ENCODE peak calls at places on chromosomes 16 and 17, in six cellular contexts. G is suprapubic skin; U is body of pancreas; L is IMR-90; V is CD8-positive, alpha-beta T cell; N is A549. Q is an unnamed sample. For H3K4me1, the result is how much of the 10 kb centered on the place peaks cover.

GRCh38 chr16:85608515-85608885 is 4.6 kb upstream of the GSE1 start:
- DNase-seq in G (no peak), U (no peak), L (no peak), V (no peak), N (no peak), Q (no peak)

GRCh38 chr16:80932725-80933124 is 74.0 kb downstream of the CMC2 start:
- DNase-seq in G (no peak), U (peak), L (peak), V (no peak), N (no peak), Q (no peak)

GRCh38 chr17:65696739-65697394 is 135.4 kb upstream of the AXIN2 start:
- DNase-seq in G (no peak), U (no peak), L (peak), V (no peak), N (no peak), Q (no peak)

GRCh38 chr16:72085002-72085401 is 8.4 kb downstream of the TXNL4B start:
- DNase-seq in G (no peak), U (no peak), L (no peak), V (no peak), N (no peak), Q (no peak)

GRCh38 chr16:29644973-29645698 is 17.9 kb upstream of the SPN start:
- DNase-seq in G (no peak), U (no peak), L (no peak), V (no peak), N (no peak), Q (no peak)

GRCh38 chr16:26802440-26802839 is 264.3 kb upstream of the C16orf82 start:
- DNase-seq in G (no peak), U (no peak), L (no peak), V (no peak), N (no peak), Q (no peak)

GRCh38 chr16:85611455-85612190 is 1.5 kb upstream of the GSE1 start:
- DNase-seq in G (peak), U (peak), L (peak), V (no peak), N (peak), Q (peak)

GRCh38 chr16:81927561-81928185 is 83.6 kb downstream of the SDR42E1 start:
- DNase-seq in G (peak), U (no peak), L (no peak), V (no peak), N (no peak), Q (no peak)

GRCh38 chr17:75129576-75129975 is 2.0 kb downstream of the NT5C start:
- DNase-seq in G (no peak), U (no peak), L (no peak), V (no peak), N (no peak), Q (no peak)

GRCh38 chr16:77457046-77457445 is 22.2 kb upstream of the ADAMTS18 start:
- DNase-seq in G (no peak), U (no peak), L (no peak), V (no peak), N (no peak), Q (no peak)

GRCh38 chr16:48963306-48963705 is 318.3 kb downstream of the CBLN1 start:
- DNase-seq in G (no peak), U (no peak), L (peak), V (no peak), N (no peak), Q (no peak)

GRCh38 chr16:30948956-30949654 is at the start of gene ORAI3:
- DNase-seq in G (no peak), U (peak), L (peak), V (no peak), N (peak), Q (peak)

GRCh38 chr16:89638455-89638854 is 19.1 kb downstream of the CHMP1A start:
- DNase-seq in G (no peak), U (no peak), L (no peak), V (no peak), N (no peak), Q (no peak)

GRCh38 chr17:32276217-32276616 is 10.6 kb downstream of the RHBDL3 start:
- DNase-seq in G (no peak), U (no peak), L (no peak), V (no peak), N (no peak), Q (peak)

GRCh38 chr17:50676065-50676975 is 31.4 kb downstream of the ANKRD40 start:
- DNase-seq in G (no peak), U (no peak), L (no peak), V (no peak), N (no peak), Q (peak)

GRCh38 chr16:31529398-31530312 is 2.0 kb downstream of the AHSP start:
- DNase-seq in G (no peak), U (no peak), L (no peak), V (no peak), N (no peak), Q (peak)

GRCh38 chr16:72997141-72997542 is 50.8 kb downstream of the ZFHX3 start:
- DNase-seq in G (no peak), U (peak), L (peak), V (no peak), N (no peak), Q (no peak)

GRCh38 chr17:29176500-29177351 is 3.5 kb downstream of the MYO18A start:
- DNase-seq in G (no peak), U (peak), L (peak), V (peak), N (peak), Q (peak)

GRCh38 chr16:87044829-87045228 is 272.4 kb downstream of the C16orf95 start:
- DNase-seq in G (no peak), U (no peak), L (no peak), V (no peak), N (no peak), Q (no peak)

GRCh38 chr16:89365044-89365467 is 125.3 kb downstream of the ANKRD11 start:
- DNase-seq in G (no peak), U (no peak), L (peak), V (no peak), N (no peak), Q (no peak)

GRCh38 chr17:44220211-44221071 is 966 bp upstream of the UBTF start:
- DNase-seq in G (no peak), U (peak), L (peak), V (peak), N (no peak), Q (peak)

GRCh38 chr16:87040169-87041117 is 276.7 kb downstream of the C16orf95 start:
- DNase-seq in G (no peak), U (no peak), L (no peak), V (no peak), N (no peak), Q (peak)

GRCh38 chr16:20424129-20424866 is 15.0 kb downstream of the ACSM5 start:
- DNase-seq in G (no peak), U (no peak), L (no peak), V (no peak), N (no peak), Q (no peak)

GRCh38 chr16:15544405-15544804 is 98.5 kb downstream of the MARF1 start:
- DNase-seq in G (no peak), U (no peak), L (no peak), V (no peak), N (no peak), Q (no peak)

GRCh38 chr16:75726390-75726789 is at the start of gene CPHXL:
- DNase-seq in G (no peak), U (no peak), L (no peak), V (no peak), N (no peak), Q (no peak)

GRCh38 chr17:50842506-50843149 is 7.2 kb downstream of the WFIKKN2 start:
- DNase-seq in G (no peak), U (no peak), L (no peak), V (no peak), N (no peak), Q (peak)

GRCh38 chr16:31706925-31707324 is 166.7 kb upstream of the ZNF267 start:
- DNase-seq in G (no peak), U (no peak), L (no peak), V (no peak), N (no peak), Q (no peak)

GRCh38 chr17:8387914-8388651 is 5.1 kb upstream of the RPL26 start:
- DNase-seq in G (no peak), U (no peak), L (no peak), V (no peak), N (no peak), Q (no peak)

GRCh38 chr17:2024572-2025219 is 438 bp downstream of the RTN4RL1 start:
- DNase-seq in G (no peak), U (no peak), L (no peak), V (no peak), N (no peak), Q (peak)

GRCh38 chr17:78484300-78485159 is 92.7 kb downstream of the DNAH17 start:
- DNase-seq in G (no peak), U (no peak), L (no peak), V (peak), N (peak), Q (peak)

GRCh38 chr17:50203589-50204345 is 2.3 kb upstream of the COL1A1 start:
- DNase-seq in G (no peak), U (no peak), L (peak), V (no peak), N (no peak), Q (no peak)

GRCh38 chr16:27515874-27516353 is 33.8 kb downstream of the GTF3C1 start:
- DNase-seq in G (no peak), U (peak), L (no peak), V (no peak), N (peak), Q (peak)

GRCh38 chr17:42275527-42276358 is 448 bp downstream of the STAT5B start:
- DNase-seq in G (no peak), U (no peak), L (peak), V (no peak), N (no peak), Q (peak)

GRCh38 chr16:75491876-75492275 is 3.4 kb downstream of the CHST6 start:
- DNase-seq in G (no peak), U (no peak), L (no peak), V (no peak), N (peak), Q (peak)

GRCh38 chr17:40091691-40092397 is 8.5 kb downstream of the NR1D1 start:
- DNase-seq in G (no peak), U (no peak), L (no peak), V (no peak), N (no peak), Q (peak)

DNA sequence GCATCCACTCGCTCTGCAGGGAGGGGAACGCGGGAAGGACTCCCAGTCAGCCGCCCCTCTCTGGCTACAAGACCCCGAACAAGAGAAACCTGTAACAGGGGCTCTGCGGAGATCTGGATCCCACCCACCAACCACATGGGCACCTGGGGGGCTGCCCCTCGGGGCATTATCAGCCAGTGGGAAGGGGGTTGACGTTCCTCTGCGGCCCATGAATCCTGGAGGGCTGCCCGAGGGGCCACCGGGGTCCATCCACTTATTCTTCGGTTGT is 1.8 kb upstream of the PCGF2 start:
- DNase-seq in G (no peak), U (no peak), L (no peak), V (no peak), N (no peak), Q (no peak)
- H3K4me1 ChIP-seq in G (half or more), U (half or more), L (under half), V (half or more), N (under half), Q (under half)

DNA sequence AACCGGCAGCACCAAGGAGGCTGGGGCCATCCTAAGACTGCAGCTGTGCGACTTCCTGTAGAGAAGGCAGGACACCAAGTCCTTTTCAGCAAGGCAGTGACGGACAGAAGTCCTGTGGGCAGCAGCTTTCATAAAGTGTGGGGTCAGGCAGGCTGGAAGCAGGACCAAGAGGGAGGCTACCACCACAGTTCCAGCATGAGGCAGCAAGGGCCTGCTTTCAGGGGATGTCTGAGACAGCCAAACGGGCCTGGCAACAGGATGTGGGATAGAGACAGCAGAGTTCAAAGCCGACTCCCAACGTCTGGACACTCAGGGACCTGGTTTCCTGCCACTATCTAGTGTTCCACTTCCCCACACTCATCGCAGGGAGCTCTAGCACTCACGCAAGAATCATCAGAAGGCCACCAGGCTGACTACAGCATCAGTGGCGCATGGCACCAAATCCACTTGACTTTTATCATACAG is 5.3 kb downstream of the USP7 start:
- DNase-seq in G (no peak), U (no peak), L (peak), V (no peak), N (no peak), Q (peak)
- H3K4me1 ChIP-seq in G (half or more), U (half or more), L (under half), V (half or more), N (half or more), Q (under half)

GRCh38 chr16:67157892-67158635 is 1.6 kb downstream of the TRADD start:
- DNase-seq in G (no peak), U (no peak), L (no peak), V (no peak), N (no peak), Q (no peak)
- H3K4me1 ChIP-seq in G (half or more), U (half or more), L (under half), V (half or more), N (under half), Q (under half)

DNA sequence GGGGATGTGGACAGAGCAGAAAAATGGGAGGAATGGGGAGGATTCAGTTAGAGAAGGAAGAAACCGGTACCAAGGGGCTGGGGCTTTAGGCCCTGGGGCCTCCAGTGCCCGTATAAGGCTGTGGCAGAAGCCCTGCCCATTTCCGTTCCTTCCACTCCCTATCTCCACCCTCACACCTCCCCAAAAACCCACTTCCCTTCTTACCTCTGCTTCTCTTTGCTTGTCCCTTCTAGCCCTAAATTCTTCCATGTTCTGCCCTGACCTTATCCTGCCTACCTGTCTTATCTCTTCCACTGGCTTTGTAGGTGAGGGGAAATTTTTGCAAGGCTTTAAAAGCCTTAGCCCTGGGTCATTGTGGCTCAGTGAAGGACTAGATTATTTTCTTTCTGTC is 4.1 kb downstream of the RNF167 start:
- DNase-seq in G (no peak), U (no peak), L (no peak), V (peak), N (no peak), Q (no peak)
- H3K4me1 ChIP-seq in G (half or more), U (under half), L (under half), V (half or more), N (half or more), Q (under half)

DNA sequence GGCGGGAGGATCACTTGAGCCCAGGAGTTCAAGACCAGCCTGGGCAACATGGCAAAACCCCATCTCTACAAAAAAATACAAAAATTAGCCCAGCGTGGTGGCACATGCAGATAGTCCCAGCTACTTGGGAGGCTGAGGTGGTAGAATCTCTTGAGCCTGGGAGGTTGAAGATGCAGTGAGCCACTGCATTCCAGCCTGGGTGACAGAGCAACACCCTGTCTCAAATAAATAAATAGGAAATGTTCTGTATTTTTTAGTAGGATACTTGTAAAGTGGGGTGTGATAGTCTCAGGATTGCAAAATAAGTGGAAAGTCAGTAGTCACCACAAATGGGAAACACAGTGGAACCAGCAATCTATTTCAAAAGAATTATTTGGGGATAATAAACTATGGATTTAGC is 4.0 kb downstream of the RSPRY1 start:
- DNase-seq in G (no peak), U (no peak), L (no peak), V (no peak), N (no peak), Q (no peak)
- H3K4me1 ChIP-seq in G (under half), U (under half), L (under half), V (under half), N (half or more), Q (under half)

DNA sequence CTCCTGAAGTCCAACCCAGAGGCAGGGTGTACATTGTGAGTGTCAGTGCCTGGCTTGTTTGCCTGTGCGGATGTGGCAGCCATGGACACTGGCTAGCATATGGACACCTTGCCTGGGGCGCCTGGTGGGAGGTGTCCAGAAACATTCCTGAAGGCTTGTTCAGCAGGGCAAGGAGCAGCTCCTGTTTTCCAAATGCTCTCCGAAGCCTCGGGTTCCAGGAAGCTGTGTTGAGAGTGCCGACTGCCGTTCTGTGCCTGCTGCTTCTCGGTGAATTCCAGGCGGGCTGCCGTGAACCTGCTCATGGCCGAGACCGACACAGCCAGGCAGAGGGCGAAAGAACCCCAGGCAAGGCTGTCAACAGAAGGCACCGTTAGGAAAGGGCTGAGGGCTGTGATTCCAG is 10.9 kb upstream of the DHRS7C start:
- DNase-seq in G (no peak), U (no peak), L (no peak), V (no peak), N (peak), Q (no peak)
- H3K4me1 ChIP-seq in G (under half), U (under half), L (under half), V (under half), N (under half), Q (under half)

DNA sequence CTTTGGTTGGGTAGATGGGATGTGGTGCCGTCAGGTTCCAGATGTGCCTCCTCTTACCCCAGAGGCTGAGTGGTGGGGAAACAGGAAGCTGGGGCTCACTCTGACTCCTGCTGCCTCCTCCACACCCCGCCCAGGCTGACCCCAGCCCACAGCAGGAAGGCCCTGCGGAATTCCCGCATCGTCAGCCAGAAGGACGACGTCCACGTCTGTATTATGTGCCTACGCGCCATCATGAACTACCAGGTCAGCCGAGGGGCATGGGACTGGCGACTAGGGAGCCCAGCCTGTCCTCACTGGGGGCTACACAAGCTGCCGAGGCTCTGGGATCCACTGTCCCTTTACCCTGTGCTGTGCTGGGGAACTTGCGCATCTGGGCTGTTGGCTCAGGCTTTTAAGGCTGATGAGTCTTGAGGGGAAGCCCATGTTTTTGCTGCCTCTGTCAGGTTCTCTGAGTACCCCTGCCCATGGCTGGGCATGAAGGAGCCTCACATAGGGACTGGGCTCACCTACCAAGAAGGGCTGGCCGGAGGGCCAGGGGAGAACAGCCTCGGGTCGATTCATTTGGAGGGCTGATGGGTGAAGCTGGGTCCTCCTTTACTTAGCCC is 14.4 kb downstream of the FMNL1 start:
- DNase-seq in G (no peak), U (no peak), L (no peak), V (no peak), N (no peak), Q (no peak)
- H3K4me1 ChIP-seq in G (under half), U (under half), L (under half), V (under half), N (under half), Q (under half)